ENCODE peak calls at places on chromosomes 5 and 9, in five cellular contexts. Z, L, P, E and G are unnamed samples. For H3K9me3, the result is how much of the 10 kb centered on the place peaks cover.

GRCh38 chr5:523658-524441 is 399 bp downstream of the SLC9A3 start:
- DNase-seq in Z (peak), L (no peak), P (no peak), E (no peak), G (no peak)

GRCh38 chr5:181223729-181224389 is 778 bp downstream of the TRIM41 start:
- DNase-seq in Z (peak), L (peak), P (no peak), E (no peak), G (no peak)

GRCh38 chr9:109108318-109108717 is 11.4 kb downstream of the TMEM245 start:
- DNase-seq in Z (no peak), L (no peak), P (no peak), E (no peak), G (no peak)

GRCh38 chr5:40682431-40683017 is 2.8 kb downstream of the PTGER4 start:
- DNase-seq in Z (no peak), L (no peak), P (no peak), E (no peak), G (no peak)

GRCh38 chr9:112493738-112494137 is 7.1 kb downstream of the KIAA1958 start:
- DNase-seq in Z (no peak), L (no peak), P (peak), E (no peak), G (no peak)

GRCh38 chr5:142551242-142552067 is 134.4 kb downstream of the FGF1 start:
- DNase-seq in Z (peak), L (no peak), P (no peak), E (no peak), G (no peak)

GRCh38 chr9:97559111-97559514 is 57.6 kb downstream of the TMOD1 start:
- DNase-seq in Z (no peak), L (no peak), P (peak), E (no peak), G (no peak)

GRCh38 chr9:96087669-96088299 is 212.3 kb downstream of the ERCC6L2 start:
- DNase-seq in Z (peak), L (no peak), P (no peak), E (no peak), G (no peak)

GRCh38 chr9:112180387-112180881 is 5.3 kb upstream of the SUSD1 start:
- DNase-seq in Z (no peak), L (no peak), P (no peak), E (no peak), G (no peak)

GRCh38 chr9:78932849-78933627 is 636.1 kb downstream of the PSAT1 start:
- DNase-seq in Z (no peak), L (no peak), P (no peak), E (no peak), G (no peak)

GRCh38 chr5:135576075-135576599 is 2.7 kb downstream of the CXCL14 start:
- DNase-seq in Z (peak), L (no peak), P (no peak), E (no peak), G (no peak)

GRCh38 chr5:108560581-108560980 is 178.7 kb upstream of the FBXL17 start:
- DNase-seq in Z (no peak), L (no peak), P (no peak), E (peak), G (no peak)

GRCh38 chr9:87530716-87531115 is 33.0 kb downstream of the DAPK1 start:
- DNase-seq in Z (no peak), L (no peak), P (no peak), E (no peak), G (no peak)

GRCh38 chr9:109584205-109584604 is 86.1 kb upstream of the PTPN3 start:
- DNase-seq in Z (no peak), L (no peak), P (no peak), E (no peak), G (no peak)

GRCh38 chr9:109969559-109970237 is 189.7 kb downstream of the PALM2AKAP2 start:
- DNase-seq in Z (no peak), L (peak), P (peak), E (no peak), G (no peak)

GRCh38 chr9:77291714-77292113 is 114.4 kb downstream of the VPS13A start:
- DNase-seq in Z (peak), L (no peak), P (no peak), E (no peak), G (no peak)

GRCh38 chr5:132064738-132065331 is 4.4 kb downstream of the IL3 start:
- DNase-seq in Z (peak), L (peak), P (peak), E (peak), G (peak)

GRCh38 chr5:42756630-42757601 is at the start of gene CCDC152:
- DNase-seq in Z (peak), L (no peak), P (no peak), E (no peak), G (peak)

GRCh38 chr9:132673355-132673754 is 3.1 kb downstream of the GTF3C4 start:
- DNase-seq in Z (peak), L (no peak), P (no peak), E (no peak), G (no peak)
- TF ChIP-seq CTCF in Z (peak), L (no peak), P (no peak), E (no peak), G (no peak)

GRCh38 chr9:101858026-101858425 is 119.6 kb upstream of the GRIN3A start:
- DNase-seq in Z (no peak), L (no peak), P (no peak), E (no peak), G (no peak)
- H3K9me3 ChIP-seq in Z (under half), L (under half), P (under half), E (under half), G (under half)

DNA sequence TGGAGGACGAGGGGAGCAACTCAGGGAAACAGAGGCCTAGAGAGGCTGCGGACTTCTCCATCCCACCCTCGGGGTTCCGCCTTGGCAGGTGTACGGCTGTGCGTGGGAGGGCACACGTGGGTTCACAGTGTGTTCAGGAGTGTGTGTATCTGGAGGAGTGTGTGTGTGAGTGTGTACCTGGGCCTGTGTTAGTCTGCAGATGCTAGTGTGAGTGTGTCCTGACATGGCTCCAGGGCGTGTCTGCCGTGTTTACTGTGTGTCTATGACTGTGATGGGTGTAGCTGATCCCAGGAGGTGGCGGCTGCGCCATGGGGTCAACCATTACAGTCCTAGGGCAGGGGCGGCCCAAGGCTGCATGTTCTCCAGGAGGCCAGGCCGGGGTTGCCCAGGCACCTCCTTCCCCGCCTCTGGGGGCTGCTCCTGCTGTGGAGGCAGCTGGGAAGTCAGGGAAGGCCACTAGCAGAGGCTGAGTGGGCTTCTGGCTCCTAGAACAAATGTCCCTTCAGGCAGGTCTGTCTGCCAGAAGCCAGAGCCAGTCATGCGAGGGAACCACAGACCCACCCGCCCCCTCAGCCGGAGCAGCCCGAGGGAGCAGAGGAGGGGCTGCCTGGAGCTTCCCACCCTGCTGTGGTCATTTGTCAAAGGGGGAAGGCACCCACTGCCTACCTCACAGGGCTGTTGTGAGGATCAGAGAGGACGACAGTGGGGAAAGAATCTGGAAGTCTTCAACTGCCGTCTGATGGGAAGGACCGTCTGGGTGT is 21.4 kb downstream of the CRB2 start:
- DNase-seq in Z (no peak), L (no peak), P (no peak), E (no peak), G (no peak)
- TF ChIP-seq CTCF in Z (no peak), L (no peak), P (no peak), E (no peak), G (no peak)

DNA sequence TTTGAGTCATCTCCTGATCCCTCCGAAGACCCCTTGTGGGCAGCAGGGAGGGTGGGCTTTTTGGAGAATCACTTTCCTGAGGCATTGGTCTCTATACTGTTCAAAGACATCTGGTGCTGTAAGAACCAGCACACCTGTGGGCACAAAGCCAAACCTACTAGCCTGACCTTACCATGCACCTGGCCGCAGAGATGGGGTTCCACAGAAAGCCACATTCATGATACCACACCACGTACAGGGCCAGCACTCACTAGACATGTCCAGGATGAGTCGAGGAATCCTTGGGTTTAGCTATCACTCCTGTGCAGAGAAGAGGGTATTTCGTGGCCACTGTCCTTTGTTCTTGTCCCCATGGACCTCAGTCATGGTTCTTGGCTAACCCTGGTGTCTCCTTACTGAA is 203.4 kb downstream of the CACNA1B start:
- DNase-seq in Z (no peak), L (no peak), P (no peak), E (no peak), G (no peak)
- H3K9me3 ChIP-seq in Z (under half), L (under half), P (under half), E (under half), G (under half)